ENCODE peak calls at places on chromosomes 7 and 10, in nine cellular contexts. W is HT1080; U is MM.1S; P is body of pancreas; R is frontal cortex; I is skeletal muscle cell; N is IMR-90; Q is GM13976; C is stimulated activated CD4-positive, alpha-beta T cell treated with anti-CD3 and anti-CD28 coated beads, Interleukin-1b, Interleukin-23, amount 100 ng/mL, for 1 hour. S is an unnamed sample.

GRCh38 chr10:89352802-89353201 is 25.0 kb downstream of the IFIT3 start:
- DNase-seq in W (no peak), U (no peak), P (no peak), R (no peak), I (no peak), N (no peak), Q (no peak), C (no peak), S (no peak)

GRCh38 chr7:137169282-137169698 is 174.2 kb downstream of the PTN start:
- DNase-seq in W (peak; percentile 65), U (peak; percentile 26), P (peak; percentile 29), R (peak; percentile 47), I (peak; percentile 71), N (peak; percentile 85), Q (peak; percentile 18), C (no peak), S (no peak)

GRCh38 chr7:16803881-16804673 is 722 bp downstream of the AGR2 start:
- DNase-seq in W (no peak), U (no peak), P (no peak), R (no peak), I (no peak), N (peak; percentile 19), Q (no peak), C (no peak), S (no peak)

GRCh38 chr10:69239816-69240434 is 19.8 kb downstream of the HKDC1 start:
- DNase-seq in W (peak; percentile 49), U (no peak), P (no peak), R (no peak), I (no peak), N (no peak), Q (no peak), C (no peak), S (no peak)

GRCh38 chr7:55477781-55478374 is 94.4 kb downstream of the VOPP1 start:
- DNase-seq in W (peak; percentile 85), U (no peak), P (no peak), R (no peak), I (peak; percentile 70), N (peak; percentile 96), Q (no peak), C (no peak), S (no peak)

GRCh38 chr7:107118109-107118900 is 50.5 kb upstream of the HBP1 start:
- DNase-seq in W (no peak), U (no peak), P (no peak), R (no peak), I (peak; percentile 15), N (peak; percentile 55), Q (no peak), C (no peak), S (no peak)

GRCh38 chr10:114437456-114438292 is 33.4 kb upstream of the AFAP1L2 start:
- DNase-seq in W (peak; percentile 17), U (peak; percentile 18), P (no peak), R (no peak), I (no peak), N (peak; percentile 19), Q (peak; percentile 42), C (no peak), S (no peak)

GRCh38 chr10:61835069-61835908 is 66.2 kb upstream of the ARID5B start:
- DNase-seq in W (peak; percentile 38), U (peak; percentile 49), P (peak; percentile 45), R (no peak), I (peak; percentile 42), N (peak; percentile 78), Q (no peak), C (no peak), S (no peak)

GRCh38 chr7:25069900-25070443 is 55.1 kb downstream of the CYCS start:
- DNase-seq in W (peak; percentile 84), U (peak; percentile 67), P (peak; percentile 57), R (peak; percentile 74), I (peak; percentile 51), N (peak; percentile 88), Q (peak; percentile 78), C (no peak), S (peak; percentile 45)

GRCh38 chr10:104291439-104291951 is 22.5 kb downstream of the GSTO2 start:
- DNase-seq in W (peak; percentile 89), U (peak; percentile 90), P (peak; percentile 89), R (peak; percentile 87), I (peak; percentile 58), N (peak; percentile 84), Q (peak; percentile 91), C (peak; percentile 84), S (peak; percentile 82)

GRCh38 chr7:4143006-4143405 is 539.1 kb upstream of the FOXK1 start:
- DNase-seq in W (no peak), U (no peak), P (no peak), R (no peak), I (no peak), N (no peak), Q (no peak), C (no peak), S (no peak)

GRCh38 chr7:116355423-116355765 is 144.1 kb upstream of the CAV2 start:
- DNase-seq in W (no peak), U (no peak), P (no peak), R (no peak), I (no peak), N (no peak), Q (no peak), C (no peak), S (no peak)

GRCh38 chr10:119526149-119526548 is 16.4 kb downstream of the RGS10 start:
- DNase-seq in W (no peak), U (no peak), P (no peak), R (no peak), I (no peak), N (peak; percentile 21), Q (no peak), C (no peak), S (no peak)

GRCh38 chr10:52040486-52040885 is 273.6 kb upstream of the DKK1 start:
- DNase-seq in W (no peak), U (no peak), P (no peak), R (no peak), I (no peak), N (no peak), Q (no peak), C (no peak), S (no peak)

GRCh38 chr10:132403511-132404168 is 6.6 kb downstream of the PWWP2B start:
- DNase-seq in W (no peak), U (no peak), P (peak; percentile 63), R (no peak), I (no peak), N (no peak), Q (no peak), C (no peak), S (no peak)

GRCh38 chr7:150383710-150384397 is 4.7 kb downstream of the ZNF775 start:
- DNase-seq in W (no peak), U (peak; percentile 90), P (peak; percentile 46), R (peak; percentile 62), I (peak; percentile 41), N (no peak), Q (no peak), C (no peak), S (no peak)

GRCh38 chr7:100247152-100247757 is 27.5 kb downstream of the PVRIG start:
- DNase-seq in W (peak; percentile 91), U (no peak), P (peak; percentile 32), R (no peak), I (peak; percentile 65), N (peak; percentile 86), Q (no peak), C (no peak), S (no peak)

GRCh38 chr7:30785786-30786185 is 14.6 kb downstream of the MINDY4 start:
- DNase-seq in W (no peak), U (no peak), P (no peak), R (no peak), I (no peak), N (no peak), Q (no peak), C (no peak), S (no peak)

GRCh38 chr7:122791959-122792545 is 89.3 kb upstream of the RNF148 start:
- DNase-seq in W (no peak), U (no peak), P (no peak), R (no peak), I (no peak), N (no peak), Q (no peak), C (no peak), S (no peak)

GRCh38 chr7:55569797-55570196 is 2.5 kb downstream of the VOPP1 start:
- DNase-seq in W (no peak), U (peak; percentile 83), P (no peak), R (no peak), I (no peak), N (no peak), Q (no peak), C (no peak), S (no peak)

GRCh38 chr10:47379901-47380300 is 4.2 kb downstream of the ZNF488 start:
- DNase-seq in W (no peak), U (no peak), P (no peak), R (peak; percentile 46), I (no peak), N (no peak), Q (peak; percentile 18), C (no peak), S (no peak)

GRCh38 chr7:45627691-45628456 is 53.7 kb downstream of the ADCY1 start:
- DNase-seq in W (no peak), U (no peak), P (no peak), R (no peak), I (no peak), N (no peak), Q (no peak), C (no peak), S (no peak)

GRCh38 chr10:93604145-93604544 is 3.1 kb upstream of the RBP4 start:
- DNase-seq in W (no peak), U (no peak), P (no peak), R (no peak), I (no peak), N (no peak), Q (no peak), C (no peak), S (no peak)

GRCh38 chr7:69845721-69846495 is 247.6 kb downstream of the AUTS2 start:
- DNase-seq in W (no peak), U (no peak), P (no peak), R (no peak), I (no peak), N (no peak), Q (no peak), C (no peak), S (no peak)

GRCh38 chr10:97140887-97141745 is 44.6 kb downstream of the SLIT1 start:
- DNase-seq in W (no peak), U (no peak), P (no peak), R (no peak), I (no peak), N (no peak), Q (no peak), C (no peak), S (no peak)

GRCh38 chr7:53656881-53657280 is 621.4 kb downstream of the POM121L12 start:
- DNase-seq in W (peak; percentile 57), U (no peak), P (no peak), R (no peak), I (no peak), N (no peak), Q (no peak), C (no peak), S (no peak)

GRCh38 chr10:96720422-96721206 is at the start of gene PIK3AP1:
- DNase-seq in W (no peak), U (peak; percentile 83), P (peak; percentile 67), R (peak; percentile 64), I (no peak), N (no peak), Q (peak; percentile 90), C (peak; percentile 6), S (peak; percentile 84)

GRCh38 chr7:126937196-126937595 is 315.5 kb downstream of the GRM8 start:
- DNase-seq in W (peak; percentile 36), U (no peak), P (no peak), R (no peak), I (no peak), N (no peak), Q (no peak), C (no peak), S (no peak)

S was measured in naive B cell.